ENCODE peak calls at places on chromosomes 2 and 18, in seven cellular contexts. V is tibial artery, M is osteocyte, P is GM12865, D is fibroblast of the aortic adventitia, B is brain microvascular endothelial cell, W is mammary epithelial cell. L is an unnamed sample.

GRCh38 chr2:64627860-64628841 is 25.6 kb downstream of the SERTAD2 start:
- DNase-seq in V (no peak), M (peak; percentile 42), P (no peak), D (no peak), B (no peak), W (no peak), L (no peak)

GRCh38 chr2:43127208-43127940 is 99.0 kb downstream of the ZFP36L2 start:
- DNase-seq in V (peak; percentile 69), M (no peak), P (peak; percentile 84), D (peak; percentile 40), B (no peak), W (no peak), L (peak; percentile 82)

GRCh38 chr2:36965751-36966369 is 476 bp downstream of the STRN start:
- DNase-seq in V (peak; percentile 44), M (no peak), P (peak; percentile 59), D (peak; percentile 8), B (no peak), W (peak; percentile 12), L (peak; percentile 56)

GRCh38 chr2:23637011-23637778 is 252.2 kb downstream of the KLHL29 start:
- DNase-seq in V (peak; percentile 36), M (no peak), P (no peak), D (peak; percentile 85), B (peak; percentile 62), W (no peak), L (no peak)

GRCh38 chr2:72214429-72215143 is 66.9 kb upstream of the CYP26B1 start:
- DNase-seq in V (no peak), M (no peak), P (no peak), D (peak; percentile 84), B (peak; percentile 76), W (peak; percentile 48), L (no peak)

GRCh38 chr2:174597347-174598047 is at the start of gene WIPF1:
- DNase-seq in V (no peak), M (no peak), P (peak; percentile 94), D (peak; percentile 86), B (peak; percentile 69), W (peak; percentile 42), L (peak; percentile 65)

GRCh38 chr2:55232863-55233657 is 572 bp downstream of the RPS27A start:
- DNase-seq in V (peak; percentile 36), M (no peak), P (peak; percentile 64), D (peak; percentile 35), B (no peak), W (peak; percentile 32), L (peak; percentile 20)

GRCh38 chr2:70948350-70949003 is 12.8 kb downstream of the ATP6V1B1 start:
- DNase-seq in V (peak; percentile 76), M (peak; percentile 90), P (peak; percentile 65), D (peak; percentile 77), B (peak; percentile 66), W (peak; percentile 50), L (peak; percentile 84)

GRCh38 chr2:238731961-238732360 is 115.9 kb upstream of the TWIST2 start:
- DNase-seq in V (no peak), M (no peak), P (no peak), D (peak; percentile 65), B (no peak), W (peak; percentile 37), L (no peak)

GRCh38 chr2:127675335-127676261 is at the start of gene LIMS2:
- DNase-seq in V (peak; percentile 46), M (peak; percentile 88), P (no peak), D (peak; percentile 44), B (no peak), W (no peak), L (no peak)

GRCh38 chr18:9876867-9877654 is 8.7 kb upstream of the TXNDC2 start:
- DNase-seq in V (peak; percentile 53), M (no peak), P (peak; percentile 26), D (peak; percentile 100), B (peak; percentile 92), W (peak; percentile 81), L (no peak)

GRCh38 chr18:79123948-79124347 is 54.8 kb downstream of the ATP9B start:
- DNase-seq in V (no peak), M (no peak), P (no peak), D (no peak), B (no peak), W (peak; percentile 17), L (no peak)

GRCh38 chr18:46329736-46330246 is 225.6 kb downstream of the HAUS1 start:
- DNase-seq in V (no peak), M (no peak), P (no peak), D (no peak), B (no peak), W (no peak), L (no peak)

GRCh38 chr2:69685321-69686048 is 41.9 kb upstream of the AAK1 start:
- DNase-seq in V (no peak), M (no peak), P (peak; percentile 7), D (peak; percentile 62), B (no peak), W (peak; percentile 40), L (no peak)

GRCh38 chr2:208254118-208254870 is 577 bp downstream of the IDH1 start:
- DNase-seq in V (peak; percentile 77), M (peak; percentile 93), P (peak; percentile 89), D (peak; percentile 81), B (peak; percentile 64), W (peak; percentile 64), L (peak; percentile 89)

GRCh38 chr2:120436885-120437603 is 91.1 kb downstream of the INHBB start:
- DNase-seq in V (no peak), M (no peak), P (peak; percentile 46), D (peak; percentile 18), B (peak; percentile 17), W (peak; percentile 54), L (peak; percentile 60)
- TF ChIP-seq CTCF in V (no peak), M (peak; percentile 33), P (peak; percentile 47), D (peak; percentile 22), B (peak; percentile 63), W (peak; percentile 66), L (peak; percentile 4)

DNA sequence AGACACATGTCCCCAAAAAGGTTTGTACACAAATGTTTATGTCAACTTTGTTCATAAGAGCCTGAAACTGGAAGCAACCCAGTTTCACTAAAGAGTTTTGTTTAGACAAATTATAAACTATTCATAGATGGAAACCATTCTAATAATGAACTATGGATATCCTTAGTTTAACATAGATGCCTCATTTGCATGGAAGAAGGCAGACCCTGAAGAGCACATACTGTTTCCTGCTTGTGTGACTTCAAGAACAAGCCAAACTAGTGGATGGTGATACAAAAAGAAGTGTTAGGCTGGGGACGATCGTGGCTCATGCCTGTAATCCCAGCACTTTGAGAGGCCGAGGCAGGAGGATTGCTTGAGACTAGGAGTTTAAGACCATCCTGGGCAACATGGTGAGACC is 48.1 kb downstream of the ACOXL start:
- DNase-seq in V (no peak), M (no peak), P (peak; percentile 27), D (no peak), B (no peak), W (no peak), L (no peak)
- TF ChIP-seq CTCF in V (no peak), M (no peak), P (no peak), D (no peak), B (no peak), W (no peak), L (no peak)

GRCh38 chr2:28390241-28390856 is 2.3 kb upstream of the FOSL2 start:
- DNase-seq in V (peak; percentile 88), M (peak; percentile 88), P (peak; percentile 88), D (peak; percentile 97), B (peak; percentile 78), W (peak; percentile 88), L (peak; percentile 74)
- TF ChIP-seq CTCF in V (peak; percentile 28), M (no peak), P (no peak), D (peak; percentile 32), B (peak; percentile 19), W (no peak), L (no peak)

GRCh38 chr2:121994238-121995206 is 239.1 kb downstream of the TSN start:
- DNase-seq in V (no peak), M (peak; percentile 7), P (peak; percentile 48), D (no peak), B (no peak), W (no peak), L (no peak)
- TF ChIP-seq CTCF in V (no peak), M (no peak), P (no peak), D (no peak), B (no peak), W (no peak), L (no peak)

GRCh38 chr2:85380048-85380447 is 25.5 kb downstream of the ELMOD3 start:
- DNase-seq in V (no peak), M (no peak), P (no peak), D (no peak), B (no peak), W (no peak), L (no peak)

GRCh38 chr2:85376291-85377065 is 21.9 kb downstream of the ELMOD3 start:
- DNase-seq in V (no peak), M (no peak), P (no peak), D (peak; percentile 38), B (no peak), W (no peak), L (no peak)

GRCh38 chr2:85377083-85377482 is 22.5 kb downstream of the ELMOD3 start:
- DNase-seq in V (no peak), M (no peak), P (no peak), D (no peak), B (no peak), W (no peak), L (no peak)
- TF ChIP-seq CTCF in V (no peak), M (no peak), P (no peak), D (no peak), B (no peak), W (no peak), L (no peak)

GRCh38 chr2:20013061-20013721 is 723 bp upstream of the MATN3 start:
- DNase-seq in V (no peak), M (no peak), P (no peak), D (no peak), B (no peak), W (no peak), L (no peak)

GRCh38 chr2:20012282-20013060 is at the start of gene MATN3:
- DNase-seq in V (no peak), M (no peak), P (no peak), D (peak; percentile 35), B (no peak), W (no peak), L (peak; percentile 45)

GRCh38 chr2:20018576-20019152 is 6.2 kb upstream of the MATN3 start:
- DNase-seq in V (no peak), M (no peak), P (no peak), D (no peak), B (no peak), W (no peak), L (no peak)

GRCh38 chr2:20016346-20016745 is 3.9 kb upstream of the MATN3 start:
- DNase-seq in V (no peak), M (no peak), P (no peak), D (no peak), B (no peak), W (peak; percentile 32), L (no peak)

GRCh38 chr2:20015482-20016083 is 3.1 kb upstream of the MATN3 start:
- DNase-seq in V (no peak), M (no peak), P (peak; percentile 45), D (peak; percentile 78), B (peak; percentile 12), W (peak; percentile 43), L (peak; percentile 58)
- TF ChIP-seq CTCF in V (peak; percentile 65), M (peak; percentile 69), P (peak; percentile 31), D (peak; percentile 60), B (peak; percentile 40), W (peak; percentile 37), L (peak; percentile 45)

GRCh38 chr2:26880910-26881435 is 33.0 kb downstream of the DPYSL5 start:
- DNase-seq in V (no peak), M (peak; percentile 51), P (no peak), D (no peak), B (no peak), W (no peak), L (no peak)
- TF ChIP-seq CTCF in V (no peak), M (no peak), P (no peak), D (no peak), B (no peak), W (no peak), L (no peak)